ENCODE peak calls at places on chromosomes 7 and 10, in four cellular contexts. C is testis; J is H9; I is CD4-positive, CD25-positive, alpha-beta regulatory T cell. T is an unnamed sample.
A peak's percentile ranks its signal among the peaks of the same experiment; 100 is the strongest.

GRCh38 chr7:143331179-143331825 is 15.4 kb downstream of the CLCN1 start:
- DNase-seq in C (no peak), J (no peak), I (no peak), T (no peak)

GRCh38 chr7:64559206-64559605 is 3.7 kb downstream of the ZNF680 start:
- DNase-seq in C (peak; percentile 59), J (no peak), I (no peak), T (peak; percentile 70)

GRCh38 chr10:85548038-85548437 is 818.6 kb downstream of the GRID1 start:
- DNase-seq in C (peak; percentile 74), J (no peak), I (no peak), T (no peak)

GRCh38 chr7:75596727-75597614 is 104.9 kb downstream of the SPDYE5 start:
- DNase-seq in C (no peak), J (no peak), I (no peak), T (no peak)

GRCh38 chr10:17214486-17214885 is 13.0 kb upstream of the TRDMT1 start:
- DNase-seq in C (no peak), J (no peak), I (no peak), T (no peak)

GRCh38 chr10:68184546-68184945 is 47.4 kb downstream of the ATOH7 start:
- DNase-seq in C (no peak), J (peak; percentile 38), I (no peak), T (no peak)

GRCh38 chr10:76308946-76309529 is 877.6 kb downstream of the LRMDA start:
- DNase-seq in C (no peak), J (no peak), I (no peak), T (no peak)

GRCh38 chr7:114519215-114519614 is 104.6 kb downstream of the FOXP2 start:
- DNase-seq in C (no peak), J (no peak), I (no peak), T (no peak)

GRCh38 chr7:117479480-117480224 is at the start of gene CFTR:
- DNase-seq in C (peak; percentile 17), J (peak; percentile 65), I (no peak), T (peak; percentile 20)

GRCh38 chr7:116687801-116688201 is 15.8 kb downstream of the MET start:
- DNase-seq in C (no peak), J (no peak), I (no peak), T (no peak)

GRCh38 chr10:122255509-122256301 is 15.4 kb upstream of the BTBD16 start:
- DNase-seq in C (no peak), J (no peak), I (no peak), T (no peak)

GRCh38 chr7:4042402-4042801 is 639.7 kb upstream of the FOXK1 start:
- DNase-seq in C (no peak), J (no peak), I (no peak), T (no peak)

GRCh38 chr7:151060416-151061234 is 1.2 kb downstream of the SLC4A2 start:
- DNase-seq in C (peak; percentile 71), J (no peak), I (no peak), T (no peak)

GRCh38 chr7:64775289-64775688 is 18.9 kb upstream of the ZNF138 start:
- DNase-seq in C (no peak), J (no peak), I (no peak), T (no peak)

GRCh38 chr7:55104123-55104522 is 85.3 kb downstream of the EGFR start:
- DNase-seq in C (no peak), J (no peak), I (no peak), T (no peak)

GRCh38 chr7:4163565-4164203 is 518.4 kb upstream of the FOXK1 start:
- DNase-seq in C (no peak), J (no peak), I (no peak), T (no peak)

GRCh38 chr7:151275813-151276577 is 27.5 kb upstream of the SMARCD3 start:
- DNase-seq in C (no peak), J (no peak), I (no peak), T (no peak)

GRCh38 chr7:122919643-122920181 is 33.5 kb upstream of the CADPS2 start:
- DNase-seq in C (no peak), J (no peak), I (no peak), T (no peak)

GRCh38 chr7:122944682-122945303 is 50.7 kb downstream of the TAS2R16 start:
- DNase-seq in C (no peak), J (no peak), I (no peak), T (no peak)

GRCh38 chr7:150322114-150322832 is 882 bp upstream of the LRRC61 start:
- DNase-seq in C (no peak), J (no peak), I (no peak), T (no peak)

GRCh38 chr7:11699666-11700065 is 132.3 kb downstream of the THSD7A start:
- DNase-seq in C (no peak), J (no peak), I (no peak), T (no peak)

GRCh38 chr7:149459540-149460433 is 1.1 kb downstream of the ZNF777 start:
- DNase-seq in C (peak; percentile 23), J (no peak), I (no peak), T (no peak)

GRCh38 chr7:142881586-142882337 is 3.8 kb downstream of the TRPV6 start:
- DNase-seq in C (no peak), J (peak; percentile 9), I (no peak), T (no peak)

DNA sequence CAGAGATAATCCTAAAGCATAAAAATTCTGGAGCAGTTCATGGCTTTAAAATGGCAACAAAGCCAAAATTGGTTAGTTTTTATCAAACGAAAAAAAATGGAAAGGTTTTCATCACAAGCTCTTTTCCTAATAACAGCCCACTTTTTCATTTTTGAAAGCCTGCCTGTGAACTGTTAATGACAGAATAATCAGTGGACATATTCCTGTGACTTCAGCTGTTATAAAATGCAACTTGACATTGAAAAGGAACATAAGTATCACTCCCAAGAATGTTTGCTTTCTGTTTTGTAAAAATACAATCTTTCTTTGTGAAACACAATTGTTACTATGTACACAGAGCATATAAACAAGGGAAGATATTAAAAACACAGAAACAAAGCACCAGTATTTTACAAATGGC is 26.6 kb downstream of the MACC1 start:
- DNase-seq in C (no peak), J (no peak), I (no peak), T (no peak)
- H3K27ac ChIP-seq in C (peak overlapping the region; percentile 55), J (no peak overlapping the region), I (no peak overlapping the region), T (no peak overlapping the region)

GRCh38 chr7:27106181-27106905 is 3.9 kb upstream of the HOXA2 start:
- DNase-seq in C (no peak), J (peak; percentile 77), I (no peak), T (no peak)

GRCh38 chr7:27107391-27107900 is 5.0 kb upstream of the HOXA2 start:
- DNase-seq in C (no peak), J (no peak), I (no peak), T (no peak)

GRCh38 chr7:27107901-27108381 is 5.5 kb upstream of the HOXA2 start:
- DNase-seq in C (no peak), J (no peak), I (no peak), T (peak; percentile 55)

GRCh38 chr7:27105161-27106122 is 3.0 kb upstream of the HOXA2 start:
- DNase-seq in C (no peak), J (no peak), I (no peak), T (no peak)

DNA sequence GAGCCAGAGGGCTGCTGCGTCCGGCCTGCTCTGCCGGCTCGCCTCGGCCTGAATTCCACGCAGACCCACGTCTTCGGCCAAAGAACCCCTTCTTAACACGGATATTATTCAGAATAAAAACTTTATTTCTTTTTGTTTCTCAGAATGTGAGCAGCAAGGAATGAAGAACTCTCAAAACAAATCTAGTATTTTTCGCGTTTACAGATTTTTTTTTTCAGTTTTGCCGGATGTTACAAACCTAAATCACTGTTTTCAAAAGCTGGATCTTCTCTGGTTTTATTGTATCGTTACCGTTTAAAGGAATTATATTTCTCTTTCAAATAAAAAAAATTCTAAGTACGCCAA is 4.4 kb upstream of the HOXA2 start:
- DNase-seq in C (no peak), J (no peak), I (no peak), T (no peak)
- H3K27ac ChIP-seq in C (no peak overlapping the region), J (no peak overlapping the region), I (no peak overlapping the region), T (peak overlapping the region; percentile 84)

DNA sequence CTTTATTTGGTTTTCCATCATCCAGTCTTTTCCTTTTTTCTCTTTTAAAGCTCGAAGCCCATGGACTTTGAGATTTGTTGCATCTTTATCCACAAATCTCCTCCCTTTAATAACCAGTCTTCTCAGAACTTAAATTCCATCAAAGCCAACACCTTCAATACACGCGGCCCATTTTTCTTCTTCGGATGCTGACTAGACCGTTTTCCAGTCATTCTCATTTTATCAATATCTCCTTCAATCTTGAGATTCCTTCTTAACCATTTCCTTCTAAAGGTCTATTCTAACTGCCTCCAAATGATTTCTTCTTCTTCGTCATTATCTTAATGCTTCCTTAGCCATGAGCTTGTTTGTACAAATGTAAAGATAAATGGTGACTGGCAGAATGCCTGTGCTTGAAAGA is 173.5 kb downstream of the BAMBI start:
- DNase-seq in C (no peak), J (no peak), I (no peak), T (no peak)
- H3K27ac ChIP-seq in C (no peak overlapping the region), J (no peak overlapping the region), I (no peak overlapping the region), T (no peak overlapping the region)

GRCh38 chr7:99196536-99197288 is 11.2 kb downstream of the KPNA7 start:
- DNase-seq in C (no peak), J (no peak), I (no peak), T (no peak)
- H3K27ac ChIP-seq in C (no peak overlapping the region), J (no peak overlapping the region), I (no peak overlapping the region), T (no peak overlapping the region)

GRCh38 chr7:100483101-100483727 is 513 bp upstream of the NYAP1 start:
- DNase-seq in C (peak; percentile 73), J (peak; percentile 76), I (peak; percentile 75), T (peak; percentile 91)

GRCh38 chr7:100482728-100483100 is 1.0 kb upstream of the NYAP1 start:
- DNase-seq in C (no peak), J (no peak), I (no peak), T (no peak)

GRCh38 chr7:100485514-100485913 is 1.8 kb downstream of the NYAP1 start:
- DNase-seq in C (no peak), J (no peak), I (no peak), T (no peak)

GRCh38 chr7:100484636-100485114 is 948 bp downstream of the NYAP1 start:
- DNase-seq in C (no peak), J (no peak), I (no peak), T (no peak)

GRCh38 chr7:100483728-100484635 is at the start of gene NYAP1:
- DNase-seq in C (peak; percentile 87), J (peak; percentile 79), I (peak; percentile 58), T (peak; percentile 55)
- H3K27ac ChIP-seq in C (peak within 1 kb of the TSS; percentile 85), J (no peak within 1 kb of the TSS), I (peak within 1 kb of the TSS; percentile 28), T (no peak within 1 kb of the TSS)

GRCh38 chr10:117004238-117004626 is 755 bp downstream of the SHTN1 start:
- DNase-seq in C (no peak), J (no peak), I (no peak), T (no peak)
- H3K27ac ChIP-seq in C (peak overlapping the region; percentile 84), J (no peak overlapping the region), I (no peak overlapping the region), T (peak overlapping the region; percentile 59)

GRCh38 chr7:27168265-27168947 is 3.1 kb upstream of the HOXA9 start:
- DNase-seq in C (no peak), J (no peak), I (no peak), T (no peak)
- H3K27ac ChIP-seq in C (no peak overlapping the region), J (no peak overlapping the region), I (no peak overlapping the region), T (no peak overlapping the region)

DNA sequence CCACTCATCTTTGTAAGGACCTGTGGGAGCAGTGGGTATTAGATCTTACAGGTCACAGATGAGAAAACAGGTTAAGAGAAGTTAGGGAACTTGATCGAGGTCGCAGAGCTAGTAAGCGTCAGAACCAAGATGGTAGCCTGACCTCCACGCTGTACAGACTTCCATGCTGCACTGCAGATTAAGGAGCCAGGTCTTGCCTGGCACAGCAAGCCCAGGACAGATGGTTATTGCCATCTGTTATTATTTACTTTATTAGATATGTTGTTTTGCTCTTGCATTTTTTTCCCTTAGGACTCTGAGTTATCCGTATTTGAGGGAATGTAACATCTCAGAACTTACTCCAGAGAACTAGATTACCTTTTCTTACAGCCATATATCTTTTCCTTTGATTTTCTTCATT is 147.2 kb downstream of the NSUN6 start:
- DNase-seq in C (no peak), J (no peak), I (no peak), T (no peak)
- H3K27ac ChIP-seq in C (no peak overlapping the region), J (no peak overlapping the region), I (no peak overlapping the region), T (no peak overlapping the region)

T was measured in right cardiac atrium.